ENCODE peak calls at places on chromosomes 11 and 22, in ten cellular contexts. One of them, this sample, is unnamed.

GRCh38 chr11:46321757-46322156 is 25.5 kb upstream of the DGKZ start:
- DNase-seq in stomach: no peak
- DNase-seq in Peyer's patch: no peak
- DNase-seq in spleen: no peak
- DNase-seq in HCT116: no peak
- DNase-seq in right lobe of liver: no peak
- DNase-seq in A549: no peak
- DNase-seq in transverse colon: no peak
- DNase-seq in IMR-90: no peak
- DNase-seq in prostate gland: no peak
- DNase-seq in this sample: no peak

GRCh38 chr11:66081505-66081904 is 11.4 kb downstream of the PACS1 start:
- DNase-seq in prostate gland: peak; percentile 92
- DNase-seq in A549: no peak
- DNase-seq in stomach: peak; percentile 78
- DNase-seq in transverse colon: peak; percentile 74
- DNase-seq in right lobe of liver: peak; percentile 39
- DNase-seq in IMR-90: no peak
- DNase-seq in spleen: peak; percentile 93
- DNase-seq in HCT116: no peak
- DNase-seq in Peyer's patch: peak; percentile 91
- DNase-seq in this sample: no peak

GRCh38 chr11:1562469-1563148 is 9.5 kb downstream of the DUSP8 start:
- DNase-seq in A549: no peak
- DNase-seq in Peyer's patch: no peak
- DNase-seq in HCT116: no peak
- DNase-seq in prostate gland: no peak
- DNase-seq in spleen: peak; percentile 74
- DNase-seq in right lobe of liver: no peak
- DNase-seq in stomach: no peak
- DNase-seq in transverse colon: no peak
- DNase-seq in IMR-90: no peak
- DNase-seq in this sample: no peak

GRCh38 chr22:27397036-27397947 is 404.3 kb downstream of the MN1 start:
- DNase-seq in spleen: no peak
- DNase-seq in HCT116: no peak
- DNase-seq in prostate gland: no peak
- DNase-seq in Peyer's patch: no peak
- DNase-seq in A549: no peak
- DNase-seq in IMR-90: peak; percentile 15
- DNase-seq in stomach: no peak
- DNase-seq in transverse colon: no peak
- DNase-seq in right lobe of liver: no peak
- DNase-seq in this sample: no peak

GRCh38 chr11:73019448-73019847 is 122.7 kb downstream of the FCHSD2 start:
- DNase-seq in A549: no peak
- DNase-seq in prostate gland: no peak
- DNase-seq in right lobe of liver: no peak
- DNase-seq in spleen: no peak
- DNase-seq in IMR-90: no peak
- DNase-seq in HCT116: no peak
- DNase-seq in transverse colon: no peak
- DNase-seq in Peyer's patch: no peak
- DNase-seq in stomach: no peak
- DNase-seq in this sample: no peak

GRCh38 chr22:48091656-48092223 is 1329.3 kb downstream of the TBC1D22A start:
- DNase-seq in IMR-90: no peak
- DNase-seq in spleen: no peak
- DNase-seq in right lobe of liver: no peak
- DNase-seq in HCT116: no peak
- DNase-seq in prostate gland: no peak
- DNase-seq in transverse colon: no peak
- DNase-seq in Peyer's patch: no peak
- DNase-seq in stomach: no peak
- DNase-seq in A549: no peak
- DNase-seq in this sample: no peak

GRCh38 chr11:81497202-81497804 is 1236.4 kb downstream of the FAM181B start:
- DNase-seq in stomach: no peak
- DNase-seq in right lobe of liver: no peak
- DNase-seq in Peyer's patch: no peak
- DNase-seq in HCT116: peak; percentile 0
- DNase-seq in spleen: no peak
- DNase-seq in prostate gland: no peak
- DNase-seq in IMR-90: peak; percentile 16
- DNase-seq in A549: peak; percentile 3
- DNase-seq in transverse colon: no peak
- DNase-seq in this sample: no peak

GRCh38 chr11:102530558-102530957 is at the start of gene MMP7:
- DNase-seq in prostate gland: no peak
- DNase-seq in transverse colon: no peak
- DNase-seq in Peyer's patch: no peak
- DNase-seq in HCT116: no peak
- DNase-seq in A549: peak; percentile 46
- DNase-seq in stomach: no peak
- DNase-seq in spleen: no peak
- DNase-seq in IMR-90: peak; percentile 57
- DNase-seq in right lobe of liver: no peak
- DNase-seq in this sample: no peak

GRCh38 chr11:13290221-13290980 is 12.8 kb downstream of the BMAL1 start:
- DNase-seq in transverse colon: no peak
- DNase-seq in HCT116: no peak
- DNase-seq in spleen: no peak
- DNase-seq in IMR-90: no peak
- DNase-seq in A549: no peak
- DNase-seq in right lobe of liver: no peak
- DNase-seq in stomach: no peak
- DNase-seq in prostate gland: no peak
- DNase-seq in Peyer's patch: no peak
- DNase-seq in this sample: no peak

GRCh38 chr11:12182650-12183511 is 72.5 kb downstream of the MICAL2 start:
- DNase-seq in right lobe of liver: no peak
- DNase-seq in HCT116: peak; percentile 74
- DNase-seq in IMR-90: peak; percentile 98
- DNase-seq in spleen: no peak
- DNase-seq in stomach: no peak
- DNase-seq in Peyer's patch: no peak
- DNase-seq in transverse colon: no peak
- DNase-seq in prostate gland: no peak
- DNase-seq in A549: peak; percentile 64
- DNase-seq in this sample: peak; percentile 84

GRCh38 chr11:119525180-119525854 is 102.3 kb upstream of the THY1 start:
- DNase-seq in transverse colon: no peak
- DNase-seq in stomach: no peak
- DNase-seq in HCT116: no peak
- DNase-seq in spleen: peak; percentile 34
- DNase-seq in Peyer's patch: no peak
- DNase-seq in prostate gland: no peak
- DNase-seq in right lobe of liver: no peak
- DNase-seq in A549: no peak
- DNase-seq in IMR-90: no peak
- DNase-seq in this sample: no peak

GRCh38 chr11:79110308-79110707 is 330.5 kb downstream of the TENM4 start:
- DNase-seq in stomach: no peak
- DNase-seq in prostate gland: no peak
- DNase-seq in transverse colon: no peak
- DNase-seq in A549: no peak
- DNase-seq in HCT116: no peak
- DNase-seq in spleen: no peak
- DNase-seq in right lobe of liver: no peak
- DNase-seq in Peyer's patch: no peak
- DNase-seq in IMR-90: no peak
- DNase-seq in this sample: no peak

GRCh38 chr11:60194511-60194910 is 11.6 kb upstream of the MS4A6A start:
- DNase-seq in right lobe of liver: no peak
- DNase-seq in transverse colon: no peak
- DNase-seq in prostate gland: no peak
- DNase-seq in Peyer's patch: no peak
- DNase-seq in HCT116: no peak
- DNase-seq in A549: no peak
- DNase-seq in stomach: no peak
- DNase-seq in IMR-90: no peak
- DNase-seq in spleen: no peak
- DNase-seq in this sample: no peak

GRCh38 chr11:2580444-2581050 is 119.2 kb downstream of the KCNQ1OT1 start:
- DNase-seq in spleen: peak; percentile 63
- DNase-seq in A549: no peak
- DNase-seq in IMR-90: no peak
- DNase-seq in prostate gland: no peak
- DNase-seq in stomach: peak; percentile 18
- DNase-seq in HCT116: no peak
- DNase-seq in transverse colon: peak; percentile 6
- DNase-seq in right lobe of liver: peak; percentile 7
- DNase-seq in Peyer's patch: peak; percentile 11
- DNase-seq in this sample: no peak

GRCh38 chr11:90373971-90374370 is 151.1 kb upstream of the CHORDC1 start:
- DNase-seq in spleen: no peak
- DNase-seq in IMR-90: no peak
- DNase-seq in stomach: no peak
- DNase-seq in HCT116: no peak
- DNase-seq in right lobe of liver: no peak
- DNase-seq in prostate gland: no peak
- DNase-seq in Peyer's patch: no peak
- DNase-seq in A549: no peak
- DNase-seq in transverse colon: no peak
- DNase-seq in this sample: no peak

GRCh38 chr11:67252831-67253239 is 13.4 kb upstream of the GRK2 start:
- DNase-seq in IMR-90: peak; percentile 36
- DNase-seq in prostate gland: no peak
- DNase-seq in right lobe of liver: no peak
- DNase-seq in spleen: no peak
- DNase-seq in HCT116: no peak
- DNase-seq in Peyer's patch: peak; percentile 14
- DNase-seq in transverse colon: no peak
- DNase-seq in A549: peak; percentile 49
- DNase-seq in stomach: no peak
- DNase-seq in this sample: no peak

GRCh38 chr11:67670316-67671210 is 3.9 kb downstream of the ALDH3B2 start:
- DNase-seq in right lobe of liver: no peak
- DNase-seq in IMR-90: no peak
- DNase-seq in stomach: no peak
- DNase-seq in HCT116: no peak
- DNase-seq in A549: no peak
- DNase-seq in transverse colon: no peak
- DNase-seq in prostate gland: no peak
- DNase-seq in spleen: no peak
- DNase-seq in Peyer's patch: no peak
- DNase-seq in this sample: no peak

GRCh38 chr22:19480173-19480568 is 451 bp downstream of the CDC45 start:
- DNase-seq in prostate gland: no peak
- DNase-seq in HCT116: no peak
- DNase-seq in transverse colon: no peak
- DNase-seq in right lobe of liver: no peak
- DNase-seq in spleen: no peak
- DNase-seq in Peyer's patch: no peak
- DNase-seq in stomach: no peak
- DNase-seq in A549: no peak
- DNase-seq in IMR-90: no peak
- DNase-seq in this sample: no peak

DNA sequence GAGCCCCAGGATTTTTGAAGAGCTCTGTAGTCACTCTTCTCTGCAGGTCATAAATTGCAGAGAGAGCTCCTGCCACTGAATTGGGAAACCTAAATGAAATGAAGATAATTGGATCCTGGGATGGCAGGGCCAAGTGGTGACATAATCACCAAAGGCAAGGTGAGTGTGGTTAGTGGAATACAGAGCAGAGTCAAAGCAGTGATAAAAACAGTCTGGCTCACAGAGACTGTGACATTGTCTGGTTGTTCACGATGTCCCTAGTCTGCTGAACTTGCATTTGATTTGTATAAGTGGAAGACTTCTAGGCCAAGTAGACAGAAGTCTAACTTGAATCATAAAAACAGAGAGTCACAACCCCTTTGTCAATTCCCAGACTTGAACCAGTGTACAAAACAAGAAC is 26.8 kb upstream of the SPATA19 start:
- DNase-seq in right lobe of liver: no peak
- DNase-seq in stomach: no peak
- DNase-seq in spleen: no peak
- DNase-seq in transverse colon: no peak
- DNase-seq in Peyer's patch: no peak
- DNase-seq in prostate gland: no peak
- DNase-seq in IMR-90: no peak
- DNase-seq in HCT116: no peak
- DNase-seq in A549: no peak
- DNase-seq in this sample: no peak
- TF ChIP-seq POLR2A in right lobe of liver: no peak
- TF ChIP-seq POLR2A in stomach: no peak
- TF ChIP-seq POLR2A in spleen: no peak
- TF ChIP-seq POLR2A in transverse colon: no peak
- TF ChIP-seq POLR2A in Peyer's patch: no peak
- TF ChIP-seq POLR2A in prostate gland: no peak
- TF ChIP-seq POLR2A in IMR-90: no peak
- TF ChIP-seq POLR2A in HCT116: no peak
- TF ChIP-seq POLR2A in A549: no peak
- TF ChIP-seq POLR2A in this sample: no peak

GRCh38 chr11:43578346-43579170 is 102.0 kb upstream of the HSD17B12 start:
- DNase-seq in prostate gland: no peak
- DNase-seq in HCT116: no peak
- DNase-seq in A549: no peak
- DNase-seq in IMR-90: peak; percentile 74
- DNase-seq in Peyer's patch: no peak
- DNase-seq in transverse colon: no peak
- DNase-seq in spleen: no peak
- DNase-seq in stomach: no peak
- DNase-seq in right lobe of liver: no peak
- DNase-seq in this sample: no peak
- H3K4me3 ChIP-seq in prostate gland: peak overlapping the region; percentile 10
- H3K4me3 ChIP-seq in HCT116: no peak overlapping the region
- H3K4me3 ChIP-seq in A549: peak overlapping the region; percentile 65
- H3K4me3 ChIP-seq in IMR-90: peak overlapping the region; percentile 44
- H3K4me3 ChIP-seq in Peyer's patch: peak overlapping the region; percentile 53
- H3K4me3 ChIP-seq in transverse colon: no peak overlapping the region
- H3K4me3 ChIP-seq in spleen: peak overlapping the region; percentile 58
- H3K4me3 ChIP-seq in stomach: peak overlapping the region; percentile 62
- H3K4me3 ChIP-seq in right lobe of liver: no peak overlapping the region
- H3K4me3 ChIP-seq in this sample: no peak overlapping the region

GRCh38 chr11:129373489-129373953 is 2.1 kb upstream of the BARX2 start:
- DNase-seq in A549: no peak
- DNase-seq in stomach: no peak
- DNase-seq in IMR-90: no peak
- DNase-seq in transverse colon: no peak
- DNase-seq in HCT116: no peak
- DNase-seq in spleen: no peak
- DNase-seq in right lobe of liver: no peak
- DNase-seq in prostate gland: no peak
- DNase-seq in Peyer's patch: no peak
- DNase-seq in this sample: no peak
- H3K27ac ChIP-seq in A549: no peak overlapping the region
- H3K27ac ChIP-seq in stomach: no peak overlapping the region
- H3K27ac ChIP-seq in IMR-90: no peak overlapping the region
- H3K27ac ChIP-seq in transverse colon: no peak overlapping the region
- H3K27ac ChIP-seq in HCT116: no peak overlapping the region
- H3K27ac ChIP-seq in spleen: no peak overlapping the region
- H3K27ac ChIP-seq in right lobe of liver: no peak overlapping the region
- H3K27ac ChIP-seq in prostate gland: no peak overlapping the region
- H3K27ac ChIP-seq in Peyer's patch: no peak overlapping the region
- H3K27ac ChIP-seq in this sample: no peak overlapping the region

DNA sequence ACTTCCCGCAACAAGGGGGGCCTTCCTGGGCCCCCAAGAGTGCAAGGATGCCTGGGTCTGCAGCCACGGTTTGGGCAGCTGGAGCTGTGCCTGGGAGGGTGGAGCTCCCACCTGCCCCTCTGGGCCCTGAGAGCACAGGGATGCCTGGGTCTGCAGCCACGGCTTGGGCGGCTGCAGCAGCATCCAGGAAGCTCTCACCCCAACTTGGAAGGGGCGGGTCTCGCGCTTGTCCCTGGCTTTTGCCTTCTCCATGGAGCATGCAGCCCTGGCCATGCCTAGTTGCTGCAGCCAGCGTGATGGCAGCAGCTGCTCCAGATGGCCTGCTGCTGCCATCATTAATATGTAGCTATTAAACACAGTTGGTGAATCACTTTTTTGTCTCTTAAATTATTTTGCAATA is 35.4 kb downstream of the NAGA start:
- DNase-seq in IMR-90: no peak
- DNase-seq in right lobe of liver: no peak
- DNase-seq in stomach: no peak
- DNase-seq in HCT116: no peak
- DNase-seq in A549: no peak
- DNase-seq in spleen: no peak
- DNase-seq in Peyer's patch: no peak
- DNase-seq in transverse colon: no peak
- DNase-seq in prostate gland: no peak
- DNase-seq in this sample: no peak
- TF ChIP-seq POLR2A in IMR-90: no peak
- TF ChIP-seq POLR2A in right lobe of liver: no peak
- TF ChIP-seq POLR2A in stomach: no peak
- TF ChIP-seq POLR2A in HCT116: no peak
- TF ChIP-seq POLR2A in A549: no peak
- TF ChIP-seq POLR2A in spleen: no peak
- TF ChIP-seq POLR2A in Peyer's patch: no peak
- TF ChIP-seq POLR2A in transverse colon: no peak
- TF ChIP-seq POLR2A in prostate gland: no peak
- TF ChIP-seq POLR2A in this sample: no peak